ENCODE peak calls at places on chromosomes 2 and 18, in seven cellular contexts. One of them, this sample, is unnamed.

GRCh38 chr2:121081701-121082100 is 203.3 kb downstream of the TFCP2L1 start:
- DNase-seq in sigmoid colon: no peak
- DNase-seq in SK-N-MC: no peak
- DNase-seq in HCT116: no peak
- DNase-seq in Panc1: no peak
- DNase-seq in spleen: no peak
- DNase-seq in upper lobe of left lung: no peak
- DNase-seq in this sample: no peak

GRCh38 chr2:25867389-25868003 is 10.8 kb downstream of the ASXL2 start:
- DNase-seq in HCT116: no peak
- DNase-seq in sigmoid colon: no peak
- DNase-seq in spleen: no peak
- DNase-seq in upper lobe of left lung: no peak
- DNase-seq in Panc1: no peak
- DNase-seq in SK-N-MC: no peak
- DNase-seq in this sample: no peak

GRCh38 chr2:242035858-242036652 is 166.5 kb downstream of the RTP5 start:
- DNase-seq in Panc1: no peak
- DNase-seq in HCT116: no peak
- DNase-seq in sigmoid colon: peak; percentile 33
- DNase-seq in upper lobe of left lung: peak; percentile 56
- DNase-seq in spleen: peak; percentile 57
- DNase-seq in SK-N-MC: no peak
- DNase-seq in this sample: no peak

GRCh38 chr2:165273176-165273575 is 34.0 kb downstream of the SCN2A start:
- DNase-seq in SK-N-MC: no peak
- DNase-seq in upper lobe of left lung: no peak
- DNase-seq in HCT116: no peak
- DNase-seq in sigmoid colon: no peak
- DNase-seq in Panc1: no peak
- DNase-seq in spleen: no peak
- DNase-seq in this sample: no peak

GRCh38 chr18:48799724-48800315 is 150.9 kb downstream of the SMAD7 start:
- DNase-seq in sigmoid colon: peak; percentile 30
- DNase-seq in HCT116: no peak
- DNase-seq in spleen: peak; percentile 48
- DNase-seq in Panc1: no peak
- DNase-seq in SK-N-MC: no peak
- DNase-seq in upper lobe of left lung: no peak
- DNase-seq in this sample: no peak

GRCh38 chr2:45199973-45200372 is 190.7 kb upstream of the SIX2 start:
- DNase-seq in HCT116: no peak
- DNase-seq in sigmoid colon: no peak
- DNase-seq in upper lobe of left lung: no peak
- DNase-seq in SK-N-MC: no peak
- DNase-seq in Panc1: no peak
- DNase-seq in spleen: no peak
- DNase-seq in this sample: no peak

GRCh38 chr2:30149513-30149912 is 2.7 kb downstream of the YPEL5 start:
- DNase-seq in spleen: no peak
- DNase-seq in SK-N-MC: no peak
- DNase-seq in HCT116: no peak
- DNase-seq in Panc1: no peak
- DNase-seq in upper lobe of left lung: no peak
- DNase-seq in sigmoid colon: no peak
- DNase-seq in this sample: no peak

GRCh38 chr2:234363011-234363487 is 133.8 kb downstream of the ARL4C start:
- DNase-seq in SK-N-MC: peak; percentile 47
- DNase-seq in upper lobe of left lung: no peak
- DNase-seq in sigmoid colon: no peak
- DNase-seq in Panc1: peak; percentile 28
- DNase-seq in spleen: no peak
- DNase-seq in HCT116: peak; percentile 98
- DNase-seq in this sample: no peak

GRCh38 chr2:128563348-128563687 is 244.7 kb upstream of the HS6ST1 start:
- DNase-seq in sigmoid colon: peak; percentile 86
- DNase-seq in SK-N-MC: no peak
- DNase-seq in Panc1: no peak
- DNase-seq in upper lobe of left lung: no peak
- DNase-seq in spleen: no peak
- DNase-seq in HCT116: no peak
- DNase-seq in this sample: no peak

GRCh38 chr2:46737577-46737976 is 178.0 kb downstream of the MCFD2 start:
- DNase-seq in SK-N-MC: no peak
- DNase-seq in upper lobe of left lung: no peak
- DNase-seq in Panc1: peak; percentile 12
- DNase-seq in sigmoid colon: no peak
- DNase-seq in HCT116: peak; percentile 61
- DNase-seq in spleen: no peak
- DNase-seq in this sample: peak; percentile 27

GRCh38 chr2:112733877-112734276 is 13.1 kb downstream of the NT5DC4 start:
- DNase-seq in sigmoid colon: no peak
- DNase-seq in spleen: no peak
- DNase-seq in SK-N-MC: no peak
- DNase-seq in Panc1: no peak
- DNase-seq in HCT116: no peak
- DNase-seq in upper lobe of left lung: no peak
- DNase-seq in this sample: no peak

GRCh38 chr2:158321264-158321663 is 135.3 kb downstream of the CCDC148 start:
- DNase-seq in HCT116: peak; percentile 4
- DNase-seq in spleen: no peak
- DNase-seq in upper lobe of left lung: no peak
- DNase-seq in sigmoid colon: no peak
- DNase-seq in SK-N-MC: no peak
- DNase-seq in Panc1: no peak
- DNase-seq in this sample: peak; percentile 33

GRCh38 chr2:218959761-218960195 is 312 bp downstream of the CDK5R2 start:
- DNase-seq in HCT116: no peak
- DNase-seq in upper lobe of left lung: no peak
- DNase-seq in spleen: no peak
- DNase-seq in sigmoid colon: no peak
- DNase-seq in Panc1: no peak
- DNase-seq in SK-N-MC: no peak
- DNase-seq in this sample: no peak

GRCh38 chr2:107992069-107992468 is 5.7 kb downstream of the SLC5A7 start:
- DNase-seq in upper lobe of left lung: no peak
- DNase-seq in spleen: no peak
- DNase-seq in HCT116: no peak
- DNase-seq in Panc1: no peak
- DNase-seq in SK-N-MC: no peak
- DNase-seq in sigmoid colon: no peak
- DNase-seq in this sample: no peak

GRCh38 chr2:166376488-166376828 is 714 bp upstream of the SCN9A start:
- DNase-seq in upper lobe of left lung: no peak
- DNase-seq in SK-N-MC: no peak
- DNase-seq in sigmoid colon: no peak
- DNase-seq in spleen: no peak
- DNase-seq in HCT116: no peak
- DNase-seq in Panc1: no peak
- DNase-seq in this sample: no peak

GRCh38 chr2:238321467-238321866 is 1.1 kb downstream of the TRAF3IP1 start:
- DNase-seq in SK-N-MC: no peak
- DNase-seq in Panc1: no peak
- DNase-seq in sigmoid colon: peak; percentile 56
- DNase-seq in upper lobe of left lung: no peak
- DNase-seq in HCT116: no peak
- DNase-seq in spleen: no peak
- DNase-seq in this sample: no peak

GRCh38 chr18:6982398-6982797 is 135.2 kb downstream of the LAMA1 start:
- DNase-seq in HCT116: no peak
- DNase-seq in sigmoid colon: no peak
- DNase-seq in spleen: no peak
- DNase-seq in SK-N-MC: no peak
- DNase-seq in Panc1: no peak
- DNase-seq in upper lobe of left lung: no peak
- DNase-seq in this sample: no peak

GRCh38 chr2:196468394-196468793 is 171.1 kb upstream of the CCDC150 start:
- DNase-seq in spleen: no peak
- DNase-seq in HCT116: peak; percentile 13
- DNase-seq in sigmoid colon: no peak
- DNase-seq in upper lobe of left lung: no peak
- DNase-seq in Panc1: no peak
- DNase-seq in SK-N-MC: no peak
- DNase-seq in this sample: no peak

GRCh38 chr2:239137165-239137889 is 263.5 kb downstream of the HDAC4 start:
- DNase-seq in Panc1: no peak
- DNase-seq in SK-N-MC: no peak
- DNase-seq in HCT116: no peak
- DNase-seq in spleen: no peak
- DNase-seq in upper lobe of left lung: no peak
- DNase-seq in sigmoid colon: no peak
- DNase-seq in this sample: no peak

GRCh38 chr2:72889991-72890390 is 2.8 kb downstream of the SPR start:
- DNase-seq in upper lobe of left lung: no peak
- DNase-seq in sigmoid colon: no peak
- DNase-seq in SK-N-MC: no peak
- DNase-seq in Panc1: no peak
- DNase-seq in spleen: no peak
- DNase-seq in HCT116: no peak
- DNase-seq in this sample: no peak

GRCh38 chr2:72886505-72887031 is 640 bp upstream of the SPR start:
- DNase-seq in HCT116: no peak
- DNase-seq in Panc1: no peak
- DNase-seq in sigmoid colon: no peak
- DNase-seq in upper lobe of left lung: no peak
- DNase-seq in spleen: no peak
- DNase-seq in SK-N-MC: no peak
- DNase-seq in this sample: no peak

GRCh38 chr2:72887032-72887835 is at the start of gene SPR:
- DNase-seq in upper lobe of left lung: peak; percentile 96
- DNase-seq in HCT116: peak; percentile 43
- DNase-seq in SK-N-MC: no peak
- DNase-seq in Panc1: no peak
- DNase-seq in spleen: peak; percentile 89
- DNase-seq in sigmoid colon: peak; percentile 82
- DNase-seq in this sample: peak; percentile 70

GRCh38 chr2:72888438-72889202 is 1.4 kb downstream of the SPR start:
- DNase-seq in upper lobe of left lung: peak; percentile 31
- DNase-seq in SK-N-MC: no peak
- DNase-seq in spleen: no peak
- DNase-seq in HCT116: no peak
- DNase-seq in Panc1: no peak
- DNase-seq in sigmoid colon: no peak
- DNase-seq in this sample: no peak

GRCh38 chr2:72887836-72888437 is 729 bp downstream of the SPR start:
- DNase-seq in HCT116: peak; percentile 81
- DNase-seq in sigmoid colon: peak; percentile 95
- DNase-seq in upper lobe of left lung: peak; percentile 67
- DNase-seq in Panc1: no peak
- DNase-seq in spleen: peak; percentile 86
- DNase-seq in SK-N-MC: peak; percentile 76
- DNase-seq in this sample: peak; percentile 84
- TF ChIP-seq POLR2AphosphoS5 in HCT116: no peak
- TF ChIP-seq POLR2AphosphoS5 in sigmoid colon: peak; percentile 30
- TF ChIP-seq POLR2AphosphoS5 in upper lobe of left lung: no peak
- TF ChIP-seq POLR2AphosphoS5 in Panc1: no peak
- TF ChIP-seq POLR2AphosphoS5 in spleen: no peak
- TF ChIP-seq POLR2AphosphoS5 in SK-N-MC: no peak
- TF ChIP-seq POLR2AphosphoS5 in this sample: no peak

GRCh38 chr2:190977505-190977904 is 36.5 kb downstream of the STAT1 start:
- DNase-seq in spleen: no peak
- DNase-seq in upper lobe of left lung: no peak
- DNase-seq in HCT116: no peak
- DNase-seq in Panc1: no peak
- DNase-seq in SK-N-MC: no peak
- DNase-seq in sigmoid colon: no peak
- DNase-seq in this sample: no peak
- TF ChIP-seq POLR2AphosphoS5 in spleen: no peak
- TF ChIP-seq POLR2AphosphoS5 in upper lobe of left lung: no peak
- TF ChIP-seq POLR2AphosphoS5 in HCT116: no peak
- TF ChIP-seq POLR2AphosphoS5 in Panc1: no peak
- TF ChIP-seq POLR2AphosphoS5 in SK-N-MC: no peak
- TF ChIP-seq POLR2AphosphoS5 in sigmoid colon: no peak
- TF ChIP-seq POLR2AphosphoS5 in this sample: no peak

GRCh38 chr2:195414479-195414878 is 242.5 kb upstream of the SLC39A10 start:
- DNase-seq in sigmoid colon: no peak
- DNase-seq in upper lobe of left lung: no peak
- DNase-seq in HCT116: no peak
- DNase-seq in SK-N-MC: no peak
- DNase-seq in spleen: no peak
- DNase-seq in Panc1: no peak
- DNase-seq in this sample: no peak
- TF ChIP-seq POLR2AphosphoS5 in sigmoid colon: no peak
- TF ChIP-seq POLR2AphosphoS5 in upper lobe of left lung: no peak
- TF ChIP-seq POLR2AphosphoS5 in HCT116: no peak
- TF ChIP-seq POLR2AphosphoS5 in SK-N-MC: no peak
- TF ChIP-seq POLR2AphosphoS5 in spleen: no peak
- TF ChIP-seq POLR2AphosphoS5 in Panc1: no peak
- TF ChIP-seq POLR2AphosphoS5 in this sample: no peak

GRCh38 chr2:232540441-232541041 is 1.0 kb downstream of the CHRNG start:
- DNase-seq in SK-N-MC: no peak
- DNase-seq in upper lobe of left lung: no peak
- DNase-seq in spleen: peak; percentile 65
- DNase-seq in sigmoid colon: peak; percentile 56
- DNase-seq in HCT116: no peak
- DNase-seq in Panc1: no peak
- DNase-seq in this sample: no peak
- TF ChIP-seq POLR2AphosphoS5 in SK-N-MC: no peak
- TF ChIP-seq POLR2AphosphoS5 in upper lobe of left lung: no peak
- TF ChIP-seq POLR2AphosphoS5 in spleen: peak; percentile 48
- TF ChIP-seq POLR2AphosphoS5 in sigmoid colon: no peak
- TF ChIP-seq POLR2AphosphoS5 in HCT116: no peak
- TF ChIP-seq POLR2AphosphoS5 in Panc1: no peak
- TF ChIP-seq POLR2AphosphoS5 in this sample: no peak

GRCh38 chr2:19122220-19122619 is 236.2 kb downstream of the OSR1 start:
- DNase-seq in sigmoid colon: no peak
- DNase-seq in Panc1: no peak
- DNase-seq in spleen: no peak
- DNase-seq in HCT116: no peak
- DNase-seq in upper lobe of left lung: no peak
- DNase-seq in SK-N-MC: no peak
- DNase-seq in this sample: no peak

GRCh38 chr2:19123556-19123955 is 234.9 kb downstream of the OSR1 start:
- DNase-seq in sigmoid colon: no peak
- DNase-seq in SK-N-MC: no peak
- DNase-seq in HCT116: no peak
- DNase-seq in Panc1: no peak
- DNase-seq in spleen: no peak
- DNase-seq in upper lobe of left lung: no peak
- DNase-seq in this sample: no peak

GRCh38 chr2:19125876-19126275 is 232.5 kb downstream of the OSR1 start:
- DNase-seq in spleen: no peak
- DNase-seq in SK-N-MC: no peak
- DNase-seq in HCT116: no peak
- DNase-seq in Panc1: no peak
- DNase-seq in upper lobe of left lung: no peak
- DNase-seq in sigmoid colon: no peak
- DNase-seq in this sample: no peak

GRCh38 chr2:19126281-19126680 is 232.1 kb downstream of the OSR1 start:
- DNase-seq in Panc1: no peak
- DNase-seq in HCT116: no peak
- DNase-seq in spleen: no peak
- DNase-seq in SK-N-MC: no peak
- DNase-seq in sigmoid colon: no peak
- DNase-seq in upper lobe of left lung: no peak
- DNase-seq in this sample: no peak

GRCh38 chr2:19124135-19124534 is 234.3 kb downstream of the OSR1 start:
- DNase-seq in upper lobe of left lung: no peak
- DNase-seq in HCT116: no peak
- DNase-seq in SK-N-MC: no peak
- DNase-seq in Panc1: no peak
- DNase-seq in spleen: no peak
- DNase-seq in sigmoid colon: no peak
- DNase-seq in this sample: no peak
- TF ChIP-seq POLR2AphosphoS5 in upper lobe of left lung: no peak
- TF ChIP-seq POLR2AphosphoS5 in HCT116: no peak
- TF ChIP-seq POLR2AphosphoS5 in SK-N-MC: no peak
- TF ChIP-seq POLR2AphosphoS5 in Panc1: no peak
- TF ChIP-seq POLR2AphosphoS5 in spleen: no peak
- TF ChIP-seq POLR2AphosphoS5 in sigmoid colon: no peak
- TF ChIP-seq POLR2AphosphoS5 in this sample: no peak